ENCODE peak calls at places on chromosome 5, in four cellular contexts. One of them, this sample, is unnamed.

GRCh38 chr5:151870820-151871219 is 53.8 kb downstream of the GLRA1 start:
- DNase-seq in astrocyte: peak; percentile 62
- DNase-seq in cardiac fibroblast: no peak
- DNase-seq in uterus: no peak
- DNase-seq in this sample: no peak

GRCh38 chr5:172266676-172267092 is 16.9 kb downstream of the UBTD2 start:
- DNase-seq in astrocyte: peak; percentile 19
- DNase-seq in cardiac fibroblast: peak; percentile 23
- DNase-seq in uterus: no peak
- DNase-seq in this sample: no peak

GRCh38 chr5:160266752-160267345 is 37.5 kb downstream of the FABP6 start:
- DNase-seq in astrocyte: no peak
- DNase-seq in cardiac fibroblast: no peak
- DNase-seq in uterus: no peak
- DNase-seq in this sample: no peak

GRCh38 chr5:33933723-33934544 is 2.3 kb upstream of the RXFP3 start:
- DNase-seq in astrocyte: peak; percentile 40
- DNase-seq in cardiac fibroblast: no peak
- DNase-seq in uterus: no peak
- DNase-seq in this sample: no peak

GRCh38 chr5:53126514-53126913 is 17.0 kb upstream of the MOCS2 start:
- DNase-seq in astrocyte: peak; percentile 69
- DNase-seq in cardiac fibroblast: no peak
- DNase-seq in uterus: no peak
- DNase-seq in this sample: no peak

GRCh38 chr5:176167800-176168199 is 70.4 kb upstream of the SIMC1 start:
- DNase-seq in astrocyte: no peak
- DNase-seq in cardiac fibroblast: no peak
- DNase-seq in uterus: no peak
- DNase-seq in this sample: no peak

GRCh38 chr5:148961261-148962199 is 101.3 kb downstream of the SH3TC2 start:
- DNase-seq in astrocyte: no peak
- DNase-seq in cardiac fibroblast: no peak
- DNase-seq in uterus: no peak
- DNase-seq in this sample: no peak

GRCh38 chr5:137481596-137481995 is 17.5 kb downstream of the SPOCK1 start:
- DNase-seq in astrocyte: peak; percentile 30
- DNase-seq in cardiac fibroblast: no peak
- DNase-seq in uterus: no peak
- DNase-seq in this sample: no peak

GRCh38 chr5:41843456-41844112 is 26.6 kb downstream of the OXCT1 start:
- DNase-seq in astrocyte: peak; percentile 31
- DNase-seq in cardiac fibroblast: peak; percentile 84
- DNase-seq in uterus: peak; percentile 24
- DNase-seq in this sample: no peak

GRCh38 chr5:101678494-101679193 is 617.4 kb downstream of the SLCO4C1 start:
- DNase-seq in astrocyte: peak; percentile 37
- DNase-seq in cardiac fibroblast: peak; percentile 67
- DNase-seq in uterus: peak; percentile 17
- DNase-seq in this sample: no peak

GRCh38 chr5:54845567-54845941 is 139.8 kb downstream of the ESM1 start:
- DNase-seq in astrocyte: peak; percentile 56
- DNase-seq in cardiac fibroblast: peak; percentile 47
- DNase-seq in uterus: no peak
- DNase-seq in this sample: no peak

GRCh38 chr5:147616401-147616800 is 106.5 kb upstream of the DPYSL3 start:
- DNase-seq in astrocyte: no peak
- DNase-seq in cardiac fibroblast: no peak
- DNase-seq in uterus: no peak
- DNase-seq in this sample: no peak

GRCh38 chr5:105828855-105829254 is 1841.9 kb downstream of the EFNA5 start:
- DNase-seq in astrocyte: no peak
- DNase-seq in cardiac fibroblast: no peak
- DNase-seq in uterus: no peak
- DNase-seq in this sample: no peak

GRCh38 chr5:148653840-148654781 is at the start of gene HTR4:
- DNase-seq in astrocyte: no peak
- DNase-seq in cardiac fibroblast: no peak
- DNase-seq in uterus: no peak
- DNase-seq in this sample: peak; percentile 73

GRCh38 chr5:58259685-58260152 is 200.2 kb downstream of the PLK2 start:
- DNase-seq in astrocyte: peak; percentile 99
- DNase-seq in cardiac fibroblast: peak; percentile 69
- DNase-seq in uterus: no peak
- DNase-seq in this sample: no peak

GRCh38 chr5:124849774-124850173 is 103.3 kb upstream of the ZNF608 start:
- DNase-seq in astrocyte: no peak
- DNase-seq in cardiac fibroblast: no peak
- DNase-seq in uterus: no peak
- DNase-seq in this sample: no peak

GRCh38 chr5:143865421-143865820 is 53.5 kb downstream of the HMHB1 start:
- DNase-seq in astrocyte: no peak
- DNase-seq in cardiac fibroblast: peak; percentile 34
- DNase-seq in uterus: no peak
- DNase-seq in this sample: no peak

GRCh38 chr5:180156141-180156540 is 52.9 kb downstream of the RASGEF1C start:
- DNase-seq in astrocyte: no peak
- DNase-seq in cardiac fibroblast: no peak
- DNase-seq in uterus: no peak
- DNase-seq in this sample: peak; percentile 9

DNA sequence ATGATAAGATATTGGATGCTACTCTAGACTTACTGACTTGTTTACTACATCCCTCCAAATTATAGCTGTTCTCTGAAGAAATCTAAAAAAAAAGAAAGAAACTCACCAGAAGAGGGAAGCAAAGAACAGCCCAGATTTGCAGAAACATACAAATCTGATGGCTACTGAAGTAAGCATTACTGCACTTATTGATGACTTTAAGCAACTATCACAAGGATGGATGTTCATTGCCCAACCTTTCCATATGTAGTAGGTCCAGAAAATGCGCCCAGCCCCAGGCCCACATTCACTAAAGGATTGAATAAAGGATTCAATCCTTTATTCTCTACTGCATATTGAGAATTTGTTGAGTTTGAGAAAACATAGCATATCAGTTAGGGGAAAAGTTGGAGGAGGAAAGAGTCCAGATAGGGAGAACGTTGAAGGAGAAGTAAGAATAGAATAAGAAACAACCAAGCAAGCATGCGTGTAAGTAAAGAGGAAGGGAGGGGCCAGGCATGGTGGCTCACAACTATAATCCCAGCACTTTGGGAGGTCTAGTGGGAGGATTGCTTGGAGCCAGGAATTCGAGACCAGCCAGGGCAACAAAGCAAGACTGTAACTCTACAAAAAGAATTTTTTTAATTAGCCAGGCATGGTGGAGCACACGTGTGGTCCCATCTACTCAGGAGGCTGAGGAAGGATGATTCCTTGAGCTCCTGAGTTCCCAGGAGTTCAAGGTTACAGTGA is 33.8 kb upstream of the DTWD2 start:
- DNase-seq in astrocyte: peak; percentile 26
- DNase-seq in cardiac fibroblast: peak; percentile 70
- DNase-seq in uterus: no peak
- DNase-seq in this sample: no peak
- TF ChIP-seq CTCF in astrocyte: no peak
- TF ChIP-seq CTCF in cardiac fibroblast: peak; percentile 41
- TF ChIP-seq CTCF in uterus: peak; percentile 30
- TF ChIP-seq CTCF in this sample: no peak

GRCh38 chr5:170252109-170252508 is 19.3 kb downstream of the C5orf58 start:
- DNase-seq in astrocyte: no peak
- DNase-seq in cardiac fibroblast: no peak
- DNase-seq in uterus: no peak
- DNase-seq in this sample: no peak
- H3K4me3 ChIP-seq in astrocyte: no peak overlapping the region
- H3K4me3 ChIP-seq in cardiac fibroblast: no peak overlapping the region
- H3K4me3 ChIP-seq in uterus: no peak overlapping the region
- H3K4me3 ChIP-seq in this sample: no peak overlapping the region

GRCh38 chr5:7074176-7074575 is 321.8 kb upstream of the ADCY2 start:
- DNase-seq in astrocyte: no peak
- DNase-seq in cardiac fibroblast: no peak
- DNase-seq in uterus: no peak
- DNase-seq in this sample: no peak
- TF ChIP-seq CTCF in astrocyte: no peak
- TF ChIP-seq CTCF in cardiac fibroblast: no peak
- TF ChIP-seq CTCF in uterus: no peak
- TF ChIP-seq CTCF in this sample: no peak

GRCh38 chr5:32710335-32710858 is 724 bp upstream of the NPR3 start:
- DNase-seq in astrocyte: no peak
- DNase-seq in cardiac fibroblast: peak; percentile 13
- DNase-seq in uterus: peak; percentile 15
- DNase-seq in this sample: peak; percentile 59

GRCh38 chr5:32709789-32710334 is 1.3 kb upstream of the NPR3 start:
- DNase-seq in astrocyte: peak; percentile 68
- DNase-seq in cardiac fibroblast: peak; percentile 80
- DNase-seq in uterus: peak; percentile 38
- DNase-seq in this sample: peak; percentile 75

GRCh38 chr5:32712463-32713395 is 1.6 kb downstream of the NPR3 start:
- DNase-seq in astrocyte: no peak
- DNase-seq in cardiac fibroblast: no peak
- DNase-seq in uterus: no peak
- DNase-seq in this sample: no peak

GRCh38 chr5:32711693-32712462 is 757 bp downstream of the NPR3 start:
- DNase-seq in astrocyte: peak; percentile 42
- DNase-seq in cardiac fibroblast: peak; percentile 30
- DNase-seq in uterus: no peak
- DNase-seq in this sample: peak; percentile 50

DNA sequence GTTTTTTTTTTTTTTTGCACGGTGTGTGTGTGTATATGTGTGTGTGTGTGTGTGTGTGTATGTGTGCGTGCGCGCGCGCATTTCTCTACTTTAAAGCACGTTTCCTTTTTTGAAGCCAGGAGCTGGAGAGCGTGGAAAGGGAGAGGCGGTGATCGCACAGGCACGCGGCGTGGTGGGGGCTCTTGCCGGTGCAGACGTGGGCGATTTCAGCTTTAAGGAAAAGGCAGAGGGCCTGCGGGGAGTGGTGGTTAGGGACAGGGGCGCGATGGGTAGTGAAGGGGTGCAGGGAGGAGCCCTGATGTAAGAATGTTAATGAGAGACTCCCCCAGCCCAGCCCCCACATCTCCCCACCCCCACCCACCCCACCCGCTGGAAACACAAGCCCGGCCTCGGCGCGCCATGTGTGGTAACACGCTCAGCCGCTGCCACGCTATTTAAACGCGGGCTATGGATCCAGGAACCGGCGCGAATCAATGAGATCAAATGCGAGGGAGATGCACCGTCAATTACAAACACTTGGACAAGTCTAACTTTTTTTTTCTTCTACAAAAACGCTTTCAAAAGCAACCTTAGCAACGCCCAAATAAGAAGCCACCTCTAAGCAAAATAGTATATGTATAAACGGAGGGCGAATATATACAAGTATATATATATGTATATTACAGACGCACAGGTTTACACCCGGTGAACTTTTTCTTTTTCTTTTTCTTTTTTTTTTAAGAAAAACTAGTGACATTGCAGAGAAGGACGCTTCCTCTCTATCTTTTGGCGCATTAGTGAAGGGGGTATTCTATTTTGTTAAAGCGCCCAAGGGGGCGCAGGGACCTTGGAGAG is at the start of gene NPR3:
- DNase-seq in astrocyte: no peak
- DNase-seq in cardiac fibroblast: peak; percentile 48
- DNase-seq in uterus: peak; percentile 22
- DNase-seq in this sample: no peak
- H3K4me3 ChIP-seq in astrocyte: peak within 1 kb of the TSS; percentile 71
- H3K4me3 ChIP-seq in cardiac fibroblast: peak within 1 kb of the TSS; percentile 64
- H3K4me3 ChIP-seq in uterus: peak within 1 kb of the TSS; percentile 57
- H3K4me3 ChIP-seq in this sample: no peak within 1 kb of the TSS

GRCh38 chr5:126801992-126802294 is 25.0 kb downstream of the LMNB1 start:
- DNase-seq in astrocyte: no peak
- DNase-seq in cardiac fibroblast: peak; percentile 80
- DNase-seq in uterus: no peak
- DNase-seq in this sample: peak; percentile 48
- TF ChIP-seq CTCF in astrocyte: peak; percentile 31
- TF ChIP-seq CTCF in cardiac fibroblast: peak; percentile 51
- TF ChIP-seq CTCF in uterus: no peak
- TF ChIP-seq CTCF in this sample: no peak

DNA sequence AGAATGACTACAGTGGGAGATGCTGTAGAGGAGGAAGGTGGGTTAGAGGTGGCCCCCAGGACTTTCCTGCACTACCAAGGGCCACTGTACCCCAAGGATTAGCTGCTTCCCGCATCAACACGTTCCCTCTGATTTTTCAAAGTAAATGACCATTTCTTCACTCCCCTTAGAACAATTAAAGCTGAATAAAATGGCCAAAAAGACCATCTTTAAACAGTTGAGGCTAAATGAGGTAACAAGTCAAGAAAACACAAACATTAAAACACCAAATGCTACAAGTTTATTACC is 740 bp upstream of the ERAP1 start:
- DNase-seq in astrocyte: no peak
- DNase-seq in cardiac fibroblast: no peak
- DNase-seq in uterus: no peak
- DNase-seq in this sample: no peak
- H3K4me3 ChIP-seq in astrocyte: peak overlapping the region; percentile 86
- H3K4me3 ChIP-seq in cardiac fibroblast: peak overlapping the region; percentile 86
- H3K4me3 ChIP-seq in uterus: peak overlapping the region; percentile 79
- H3K4me3 ChIP-seq in this sample: no peak overlapping the region

DNA sequence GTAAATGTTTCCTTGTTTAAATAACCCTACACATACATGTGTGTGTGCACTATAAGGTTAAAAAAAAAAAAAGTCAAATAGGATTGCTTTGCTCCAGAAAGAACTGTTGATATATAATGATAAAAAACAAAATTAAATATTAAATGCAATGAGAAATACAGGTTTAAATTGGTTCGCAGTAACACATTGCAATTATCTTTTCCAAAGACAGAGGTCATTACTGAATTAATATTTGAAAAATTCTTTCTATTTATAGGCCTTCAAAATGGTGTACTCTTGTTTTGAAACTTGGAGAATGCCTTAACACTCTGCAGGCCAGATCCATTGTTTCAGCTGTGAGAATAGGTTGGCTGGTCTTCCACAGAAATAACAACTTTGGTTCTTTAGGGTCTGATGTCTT is 319.0 kb upstream of the NUDT12 start:
- DNase-seq in astrocyte: no peak
- DNase-seq in cardiac fibroblast: no peak
- DNase-seq in uterus: no peak
- DNase-seq in this sample: no peak
- TF ChIP-seq CTCF in astrocyte: no peak
- TF ChIP-seq CTCF in cardiac fibroblast: no peak
- TF ChIP-seq CTCF in uterus: no peak
- TF ChIP-seq CTCF in this sample: no peak

GRCh38 chr5:168364738-168365550 is 73.5 kb downstream of the WWC1 start:
- DNase-seq in astrocyte: peak; percentile 32
- DNase-seq in cardiac fibroblast: peak; percentile 63
- DNase-seq in uterus: no peak
- DNase-seq in this sample: no peak
- H3K4me3 ChIP-seq in astrocyte: no peak overlapping the region
- H3K4me3 ChIP-seq in cardiac fibroblast: no peak overlapping the region
- H3K4me3 ChIP-seq in uterus: no peak overlapping the region
- H3K4me3 ChIP-seq in this sample: no peak overlapping the region

This sample was measured in mucosa of descending colon.